ENCODE peak calls at places on chromosome 18, in eight cellular contexts. F, N, W, V, Y, S, B and X are unnamed samples.

GRCh38 chr18:26617151-26617554 is 68.8 kb upstream of the KCTD1 start:
- DNase-seq in W (no peak), N (no peak), F (no peak), V (no peak), S (no peak), B (no peak), Y (no peak), X (no peak)

GRCh38 chr18:7784171-7784570 is 217.1 kb downstream of the PTPRM start:
- DNase-seq in F (no peak), S (no peak), V (no peak), B (no peak), N (no peak), Y (no peak), W (no peak), X (no peak)

GRCh38 chr18:9683418-9684396 is 24.4 kb upstream of the RAB31 start:
- DNase-seq in W (no peak), B (no peak), F (no peak), S (no peak), Y (no peak), V (no peak), N (no peak), X (no peak)

GRCh38 chr18:9403795-9404564 is 69.4 kb downstream of the TWSG1 start:
- DNase-seq in S (no peak), W (no peak), B (no peak), Y (no peak), V (no peak), N (no peak), F (no peak), X (no peak)

GRCh38 chr18:13809025-13809384 is 14.9 kb upstream of the MC5R start:
- DNase-seq in Y (no peak), N (no peak), B (no peak), S (no peak), W (no peak), F (no peak), V (no peak), X (no peak)

GRCh38 chr18:48531979-48532378 is 6.9 kb upstream of the CTIF start:
- DNase-seq in S (no peak), W (no peak), F (no peak), N (no peak), B (no peak), V (no peak), Y (no peak), X (no peak)

GRCh38 chr18:45785015-45785597 is 40.4 kb upstream of the SIGLEC15 start:
- DNase-seq in B (no peak), W (no peak), V (no peak), F (no peak), N (no peak), Y (no peak), S (no peak), X (no peak)

GRCh38 chr18:36757081-36757480 is 71.7 kb downstream of the TPGS2 start:
- DNase-seq in Y (no peak), S (no peak), B (peak; percentile 49), N (no peak), V (no peak), F (peak; percentile 85), W (no peak), X (no peak)

GRCh38 chr18:35085450-35086032 is 44.3 kb downstream of the MAPRE2 start:
- DNase-seq in Y (no peak), V (no peak), S (no peak), F (no peak), B (no peak), N (no peak), W (no peak), X (no peak)

GRCh38 chr18:66999003-66999402 is 395.1 kb upstream of the CDH19 start:
- DNase-seq in B (no peak), F (no peak), V (no peak), W (no peak), S (no peak), N (no peak), Y (no peak), X (no peak)

GRCh38 chr18:75172299-75173124 is 36.4 kb downstream of the PTGR3 start:
- DNase-seq in Y (peak; percentile 45), N (no peak), W (no peak), V (no peak), B (no peak), S (no peak), F (no peak), X (no peak)

GRCh38 chr18:61898576-61899205 is 5.9 kb upstream of the RNF152 start:
- DNase-seq in S (no peak), V (no peak), F (no peak), B (no peak), W (no peak), N (no peak), Y (no peak), X (no peak)

GRCh38 chr18:63422862-63423304 is 607 bp upstream of the VPS4B start:
- DNase-seq in W (no peak), V (no peak), Y (no peak), F (no peak), S (peak; percentile 72), N (no peak), B (no peak), X (no peak)

GRCh38 chr18:44075038-44075437 is 605.6 kb upstream of the SETBP1 start:
- DNase-seq in Y (no peak), V (no peak), F (no peak), B (no peak), N (no peak), S (no peak), W (no peak), X (no peak)

GRCh38 chr18:63042351-63042750 is 277.2 kb downstream of the BCL2 start:
- DNase-seq in B (no peak), F (no peak), W (no peak), S (no peak), V (no peak), N (no peak), Y (no peak), X (no peak)

GRCh38 chr18:74715306-74715705 is 117.6 kb downstream of the ZNF407 start:
- DNase-seq in Y (no peak), N (no peak), B (no peak), V (no peak), S (no peak), W (no peak), F (no peak), X (no peak)

GRCh38 chr18:58046794-58047555 is 2.9 kb downstream of the NEDD4L start:
- DNase-seq in B (no peak), Y (no peak), W (no peak), S (peak; percentile 19), N (no peak), V (no peak), F (no peak), X (no peak)

GRCh38 chr18:63683152-63683551 is 19.6 kb upstream of the SERPINB11 start:
- DNase-seq in B (peak; percentile 52), W (no peak), F (no peak), S (no peak), N (no peak), Y (no peak), V (no peak), X (no peak)

GRCh38 chr18:9380571-9381390 is 46.2 kb downstream of the TWSG1 start:
- DNase-seq in V (no peak), N (no peak), S (no peak), B (peak; percentile 23), Y (no peak), W (no peak), F (no peak), X (no peak)

GRCh38 chr18:34342960-34343359 is 118.2 kb upstream of the NOL4 start:
- DNase-seq in V (no peak), S (no peak), B (no peak), F (no peak), N (no peak), Y (no peak), W (no peak), X (no peak)

GRCh38 chr18:10330428-10330827 is 124.0 kb upstream of the APCDD1 start:
- DNase-seq in V (no peak), B (no peak), Y (no peak), W (no peak), N (no peak), F (no peak), S (no peak), X (no peak)

GRCh38 chr18:28582724-28583123 is 405.8 kb upstream of the CDH2 start:
- DNase-seq in W (no peak), V (no peak), B (no peak), Y (no peak), F (no peak), S (no peak), N (no peak), X (no peak)

GRCh38 chr18:23071285-23071684 is 64.0 kb upstream of the CABLES1 start:
- DNase-seq in Y (peak; percentile 89), V (peak; percentile 32), B (no peak), W (peak; percentile 33), S (no peak), N (peak; percentile 73), F (no peak), X (peak; percentile 53)

GRCh38 chr18:1914489-1914888 is 656.8 kb downstream of the METTL4 start:
- DNase-seq in V (no peak), W (no peak), F (peak; percentile 4), B (no peak), N (no peak), S (no peak), Y (no peak), X (no peak)

GRCh38 chr18:74115046-74115445 is 32.6 kb downstream of the FBXO15 start:
- DNase-seq in V (no peak), Y (no peak), W (no peak), S (no peak), N (no peak), F (no peak), B (no peak), X (no peak)

GRCh38 chr18:57035590-57035989 is 111.3 kb upstream of the BOD1L2 start:
- DNase-seq in W (no peak), S (no peak), N (no peak), V (no peak), B (no peak), Y (no peak), F (no peak), X (no peak)

GRCh38 chr18:28725876-28726275 is 548.9 kb upstream of the CDH2 start:
- DNase-seq in V (no peak), B (no peak), N (no peak), W (no peak), F (no peak), Y (no peak), S (no peak), X (no peak)

GRCh38 chr18:44961288-44961687 is 280.6 kb downstream of the SETBP1 start:
- DNase-seq in V (no peak), W (no peak), F (no peak), Y (no peak), N (no peak), B (no peak), S (no peak), X (no peak)

GRCh38 chr18:9951022-9951859 is 37.4 kb downstream of the VAPA start:
- DNase-seq in F (peak; percentile 38), Y (no peak), B (peak; percentile 30), S (no peak), N (no peak), W (no peak), V (no peak), X (peak; percentile 28)

GRCh38 chr18:7873316-7873715 is 306.2 kb downstream of the PTPRM start:
- DNase-seq in Y (no peak), S (no peak), N (no peak), B (no peak), W (no peak), V (no peak), F (no peak), X (no peak)

GRCh38 chr18:398866-399637 is 101.4 kb downstream of the COLEC12 start:
- DNase-seq in N (no peak), F (no peak), V (no peak), B (no peak), Y (no peak), W (no peak), S (peak; percentile 65), X (no peak)

GRCh38 chr18:36676629-36677028 is 152.2 kb downstream of the TPGS2 start:
- DNase-seq in F (no peak), W (no peak), N (no peak), Y (no peak), S (no peak), B (no peak), V (no peak), X (no peak)

GRCh38 chr18:11541179-11541578 is 68.2 kb upstream of the SLC35G4 start:
- DNase-seq in Y (no peak), B (no peak), S (no peak), F (no peak), N (no peak), V (no peak), W (no peak), X (no peak)

GRCh38 chr18:48946329-48946835 is 4.4 kb downstream of the SMAD7 start:
- DNase-seq in S (no peak), Y (no peak), W (no peak), B (no peak), N (no peak), F (no peak), V (no peak), X (no peak)